ENCODE peak calls at places on chromosomes 5 and 9, in five cellular contexts. M is amniotic stem cell, J is left cardiac atrium, Y is right cardiac atrium, W is Caki2. H is an unnamed sample.

GRCh38 chr9:135785013-135785575 is 83.1 kb downstream of the KCNT1 start:
- DNase-seq in W (no peak), M (no peak), Y (no peak), J (no peak), H (no peak)

GRCh38 chr9:78601957-78602565 is 305.1 kb downstream of the PSAT1 start:
- DNase-seq in M (no peak), W (peak), J (no peak), Y (no peak), H (no peak)

GRCh38 chr5:174724484-174725260 is at the start of gene MSX2:
- DNase-seq in J (peak), W (peak), Y (peak), M (peak), H (peak)

GRCh38 chr5:171537463-171537862 is 118.0 kb downstream of the FGF18 start:
- DNase-seq in W (no peak), J (no peak), Y (no peak), M (no peak), H (no peak)

GRCh38 chr9:89442501-89442978 is 55.4 kb downstream of the SEMA4D start:
- DNase-seq in Y (no peak), W (no peak), M (no peak), J (no peak), H (no peak)

GRCh38 chr5:59097116-59097515 is 514.2 kb downstream of the RAB3C start:
- DNase-seq in Y (no peak), W (no peak), J (no peak), M (no peak), H (no peak)

GRCh38 chr5:151086905-151087360 is 6.1 kb upstream of the TNIP1 start:
- DNase-seq in J (no peak), Y (no peak), M (no peak), W (no peak), H (no peak)

GRCh38 chr9:134278974-134279640 is 47.1 kb upstream of the RXRA start:
- DNase-seq in M (no peak), W (no peak), Y (no peak), J (no peak), H (no peak)

GRCh38 chr5:14739538-14739937 is 75.0 kb downstream of the OTULIN start:
- DNase-seq in J (peak), W (no peak), Y (no peak), M (no peak), H (no peak)

GRCh38 chr9:121294181-121294743 is 26.3 kb downstream of the GSN start:
- DNase-seq in J (peak), W (no peak), M (no peak), Y (peak), H (peak)

GRCh38 chr9:137082925-137083290 is 3.9 kb upstream of the MAN1B1 start:
- DNase-seq in M (no peak), Y (no peak), W (no peak), J (no peak), H (no peak)

GRCh38 chr5:54743997-54744788 is 226.6 kb downstream of the SNX18 start:
- DNase-seq in W (peak), Y (no peak), M (peak), J (no peak), H (no peak)

GRCh38 chr5:13218518-13218917 is 726.0 kb downstream of the DNAH5 start:
- DNase-seq in M (no peak), Y (no peak), J (no peak), W (peak), H (no peak)

GRCh38 chr5:159231167-159231566 is 21.8 kb upstream of the RNF145 start:
- DNase-seq in M (no peak), W (no peak), J (no peak), Y (no peak), H (no peak)

GRCh38 chr5:136198453-136198852 is 5.5 kb upstream of the SMIM32 start:
- DNase-seq in M (no peak), W (no peak), J (no peak), Y (no peak), H (no peak)

GRCh38 chr9:132547052-132547431 is 35.4 kb upstream of the BARHL1 start:
- DNase-seq in M (no peak), Y (no peak), W (no peak), J (no peak), H (no peak)

H was measured in left ventricle myocardium inferior.